ENCODE peak calls at places on chromosomes 3 and 15, in ten cellular contexts. J is fibroblast of the aortic adventitia, W is mucosa of descending colon, T is retinal pigment epithelial cell, Q is tibial artery, P is cardiac muscle cell, M is PC-3, O is fibroblast of villous mesenchyme, I is HL-60, U is pancreas. K is an unnamed sample.

GRCh38 chr3:15819576-15819975 is 21.8 kb upstream of the ANKRD28 start:
- DNase-seq in Q (no peak), J (no peak), P (no peak), I (no peak), M (no peak), U (no peak), T (no peak), W (no peak), O (no peak), K (no peak)

GRCh38 chr3:71006810-71007785 is 576.4 kb downstream of the FOXP1 start:
- DNase-seq in U (peak), J (peak), M (peak), W (no peak), T (no peak), I (no peak), Q (no peak), P (peak), O (peak), K (peak)

GRCh38 chr3:7207092-7207491 is 346.2 kb downstream of the GRM7 start:
- DNase-seq in M (no peak), O (no peak), J (no peak), T (no peak), W (no peak), I (no peak), U (no peak), P (no peak), Q (no peak), K (no peak)

GRCh38 chr15:74858366-74858735 is 14.8 kb downstream of the SCAMP2 start:
- DNase-seq in J (no peak), U (no peak), M (no peak), I (no peak), Q (no peak), P (no peak), W (no peak), O (no peak), T (no peak), K (no peak)

GRCh38 chr3:28973621-28974020 is 307.2 kb upstream of the RBMS3 start:
- DNase-seq in Q (no peak), J (peak), T (peak), P (peak), O (no peak), M (peak), W (no peak), U (no peak), I (no peak), K (peak)

GRCh38 chr15:48221261-48221660 is 15.2 kb downstream of the SLC12A1 start:
- DNase-seq in M (no peak), J (no peak), Q (no peak), T (no peak), W (no peak), I (no peak), O (no peak), P (no peak), U (no peak), K (peak)

GRCh38 chr3:121855555-121855954 is 20.5 kb downstream of the EAF2 start:
- DNase-seq in Q (no peak), I (no peak), T (no peak), U (no peak), W (peak), P (peak), J (no peak), O (peak), M (peak), K (peak)

GRCh38 chr3:172115787-172116186 is 76.4 kb downstream of the FNDC3B start:
- DNase-seq in T (no peak), U (no peak), P (no peak), M (no peak), Q (no peak), W (no peak), I (no peak), O (no peak), J (no peak), K (no peak)

GRCh38 chr3:48797626-48798025 is 50.0 kb downstream of the PRKAR2A start:
- DNase-seq in I (no peak), W (no peak), Q (no peak), O (no peak), J (peak), T (no peak), P (no peak), U (no peak), M (peak), K (no peak)

GRCh38 chr15:71599404-71600225 is 210.7 kb upstream of the NR2E3 start:
- DNase-seq in W (peak), U (no peak), I (no peak), P (peak), T (no peak), J (peak), Q (no peak), O (peak), M (no peak), K (no peak)

GRCh38 chr3:124860599-124860998 is 26.6 kb downstream of the ITGB5 start:
- DNase-seq in I (no peak), T (peak), J (peak), O (peak), Q (peak), W (no peak), U (peak), P (peak), M (peak), K (peak)

GRCh38 chr3:7423995-7424394 is 563.1 kb downstream of the GRM7 start:
- DNase-seq in W (no peak), P (no peak), O (no peak), M (no peak), I (no peak), J (no peak), Q (no peak), U (no peak), T (no peak), K (no peak)

GRCh38 chr3:139450155-139450554 is 26.2 kb downstream of the RBP2 start:
- DNase-seq in W (no peak), I (no peak), U (no peak), T (no peak), Q (no peak), J (no peak), P (no peak), M (no peak), O (no peak), K (no peak)

GRCh38 chr3:125513490-125514115 is 6.4 kb downstream of the SNX4 start:
- DNase-seq in W (peak), Q (no peak), I (no peak), O (peak), U (no peak), M (no peak), P (no peak), T (no peak), J (no peak), K (no peak)

GRCh38 chr15:25435474-25436243 is 3.2 kb downstream of the UBE3A start:
- DNase-seq in U (no peak), J (no peak), T (no peak), O (peak), I (no peak), Q (no peak), W (no peak), P (peak), M (no peak), K (peak)

GRCh38 chr15:91940466-91941381 is 87.2 kb downstream of the SLCO3A1 start:
- DNase-seq in M (no peak), W (no peak), P (no peak), U (no peak), J (no peak), O (no peak), I (no peak), T (no peak), Q (no peak), K (no peak)

GRCh38 chr15:96232335-96232734 is 98.2 kb upstream of the NR2F2 start:
- DNase-seq in U (peak), T (no peak), W (no peak), M (peak), J (no peak), P (no peak), Q (no peak), I (no peak), O (no peak), K (no peak)

GRCh38 chr15:48962662-48963523 is 826 bp downstream of the SHC4 start:
- DNase-seq in I (no peak), P (peak), Q (peak), W (peak), T (no peak), J (peak), M (peak), U (no peak), O (peak), K (peak)

GRCh38 chr3:4083225-4084015 is 219.7 kb upstream of the SETMAR start:
- DNase-seq in I (no peak), Q (no peak), T (no peak), U (no peak), J (no peak), M (no peak), W (no peak), P (no peak), O (no peak), K (no peak)

GRCh38 chr3:52690560-52690959 is 4.7 kb downstream of the GNL3 start:
- DNase-seq in M (no peak), T (no peak), O (no peak), U (no peak), I (no peak), P (no peak), J (no peak), W (no peak), Q (no peak), K (no peak)

GRCh38 chr3:29138171-29138570 is 142.7 kb upstream of the RBMS3 start:
- DNase-seq in W (no peak), M (no peak), T (no peak), J (no peak), U (no peak), I (no peak), Q (no peak), O (no peak), P (no peak), K (no peak)

GRCh38 chr3:73143821-73144237 is 82.4 kb downstream of the EBLN2 start:
- DNase-seq in O (no peak), Q (peak), J (peak), P (peak), I (no peak), U (no peak), M (no peak), T (peak), W (no peak), K (peak)

GRCh38 chr3:126194713-126195305 is 14.4 kb upstream of the ALDH1L1 start:
- DNase-seq in O (no peak), M (peak), W (no peak), Q (no peak), P (no peak), U (no peak), I (no peak), J (no peak), T (no peak), K (no peak)

GRCh38 chr15:59707619-59708018 is 18.5 kb upstream of the BNIP2 start:
- DNase-seq in I (no peak), U (no peak), M (no peak), T (no peak), J (no peak), O (no peak), Q (no peak), W (no peak), P (no peak), K (no peak)
- H3K4me3 ChIP-seq in I (no peak), U (no peak), M (no peak), T (no peak), J (no peak), O (no peak), Q (no peak), W (no peak), P (no peak), K (no peak)

GRCh38 chr3:190699784-190700183 is 162.7 kb downstream of the GMNC start:
- DNase-seq in T (no peak), P (no peak), W (no peak), Q (no peak), U (no peak), I (no peak), J (no peak), O (no peak), M (no peak), K (no peak)

GRCh38 chr3:190697901-190698300 is 164.6 kb downstream of the GMNC start:
- DNase-seq in O (peak), U (no peak), I (no peak), T (no peak), M (peak), P (peak), Q (no peak), W (no peak), J (peak), K (peak)

GRCh38 chr3:190697502-190697830 is 165.0 kb downstream of the GMNC start:
- DNase-seq in O (no peak), J (no peak), P (no peak), I (no peak), W (no peak), Q (no peak), M (no peak), T (no peak), U (no peak), K (no peak)

GRCh38 chr3:190696777-190697501 is 165.6 kb downstream of the GMNC start:
- DNase-seq in J (peak), T (no peak), Q (no peak), O (peak), M (peak), I (no peak), W (peak), U (no peak), P (peak), K (peak)

DNA sequence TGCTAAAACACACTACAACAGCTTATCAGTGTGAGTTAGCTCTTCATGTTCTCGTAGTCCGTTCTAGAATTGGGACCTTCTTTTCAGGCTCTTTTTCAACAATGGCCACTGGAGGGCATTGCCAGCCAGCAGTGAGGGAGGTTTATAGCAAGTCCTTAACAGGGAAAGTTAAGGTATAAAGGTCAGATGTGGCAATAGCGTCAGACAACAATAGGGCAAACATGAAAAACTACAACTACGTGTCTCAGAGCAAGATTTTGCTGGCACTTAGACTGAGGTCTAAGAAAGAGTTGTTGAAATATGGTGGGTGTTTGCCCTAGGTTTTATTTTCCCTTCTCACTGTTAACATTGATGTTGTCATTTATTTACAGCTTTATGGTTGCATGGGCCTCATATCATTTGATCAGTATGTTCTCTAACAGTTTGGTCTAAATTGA is 161.4 kb downstream of the GMNC start:
- DNase-seq in U (peak), Q (no peak), I (peak), O (peak), W (peak), P (peak), J (peak), T (peak), M (peak), K (peak)
- TF ChIP-seq CTCF in U (peak), Q (no peak), I (peak), O (peak), W (no peak), P (peak), J (peak), T (peak), M (peak), K (peak)

GRCh38 chr3:187367561-187368103 is 553 bp upstream of the RTP4 start:
- DNase-seq in U (peak), O (no peak), W (peak), M (no peak), Q (no peak), P (no peak), T (no peak), I (no peak), J (no peak), K (no peak)
- H3K4me3 ChIP-seq in U (no peak), O (no peak), W (no peak), M (no peak), Q (peak), P (no peak), T (no peak), I (no peak), J (peak), K (no peak)

DNA sequence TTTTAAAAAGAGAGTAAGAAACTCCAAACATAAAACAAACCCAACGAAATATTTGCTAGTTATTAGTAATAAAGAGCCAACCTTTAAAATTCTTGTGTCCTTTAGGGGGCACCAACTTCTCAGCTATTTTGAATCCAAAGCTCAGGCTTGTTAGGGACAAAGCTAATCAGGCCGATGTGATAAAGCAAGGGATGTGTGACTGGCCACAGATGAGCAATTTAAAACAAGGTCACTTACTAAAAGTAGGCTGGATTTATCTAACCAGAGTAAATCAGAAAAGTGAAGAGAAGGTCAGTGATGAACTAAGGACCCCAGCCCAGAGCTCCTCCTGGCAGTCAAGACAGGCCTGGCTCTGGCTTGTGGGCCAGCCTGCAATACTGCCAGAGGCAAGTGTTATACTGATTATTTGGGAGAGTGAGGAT is 108.5 kb downstream of the CYP19A1 start:
- DNase-seq in M (peak), Q (no peak), O (peak), P (peak), W (no peak), T (no peak), J (peak), I (no peak), U (no peak), K (peak)
- TF ChIP-seq CTCF in M (peak), Q (peak), O (peak), P (peak), W (no peak), T (peak), J (peak), I (no peak), U (peak), K (peak)

GRCh38 chr15:52789008-52789600 is 1.0 kb downstream of the ONECUT1 start:
- DNase-seq in W (no peak), Q (no peak), J (no peak), U (peak), I (no peak), M (no peak), T (no peak), P (no peak), O (no peak), K (no peak)
- H3K4me3 ChIP-seq in W (no peak), Q (peak), J (no peak), U (peak), I (no peak), M (peak), T (no peak), P (peak), O (no peak), K (no peak)